ENCODE peak calls at places on chromosomes 13 and 19, in four cellular contexts. I, H, P and Y are unnamed samples.

GRCh38 chr13:26523007-26523406 is 34.5 kb upstream of the WASF3 start:
- DNase-seq in I (no peak), H (no peak), P (no peak), Y (no peak)

GRCh38 chr13:53242015-53242414 is 213.4 kb downstream of the OLFM4 start:
- DNase-seq in I (no peak), H (no peak), P (no peak), Y (no peak)

GRCh38 chr13:34459856-34460255 is 482.2 kb upstream of the NBEA start:
- DNase-seq in I (no peak), H (no peak), P (no peak), Y (no peak)

GRCh38 chr13:46586766-46587509 is 34.0 kb downstream of the LRCH1 start:
- DNase-seq in I (no peak), H (no peak), P (no peak), Y (no peak)

GRCh38 chr19:10289167-10289835 is 451 bp upstream of the ICAM5 start:
- DNase-seq in I (no peak), H (peak), P (peak), Y (peak)

GRCh38 chr19:12162882-12163806 is at the start of gene ZNF136:
- DNase-seq in I (peak), H (peak), P (peak), Y (peak)

GRCh38 chr13:95382411-95382810 is 81.2 kb upstream of the ABCC4 start:
- DNase-seq in I (no peak), H (no peak), P (no peak), Y (no peak)

GRCh38 chr19:48632692-48633147 is 4.5 kb downstream of the DBP start:
- DNase-seq in I (no peak), H (peak), P (no peak), Y (no peak)

GRCh38 chr19:46902402-46902766 is 41.6 kb downstream of the ARHGAP35 start:
- DNase-seq in I (no peak), H (no peak), P (no peak), Y (no peak)

GRCh38 chr19:38266981-38267597 is 2.7 kb downstream of the SPINT2 start:
- DNase-seq in I (peak), H (peak), P (peak), Y (no peak)

GRCh38 chr19:12265921-12266704 is 28.6 kb downstream of the ZNF44 start:
- DNase-seq in I (no peak), H (peak), P (no peak), Y (no peak)

GRCh38 chr19:18967358-18968146 is 26.5 kb upstream of the HOMER3 start:
- DNase-seq in I (no peak), H (no peak), P (no peak), Y (no peak)

GRCh38 chr19:30371157-30371845 is 883 bp upstream of the ZNF536 start:
- DNase-seq in I (no peak), H (no peak), P (no peak), Y (no peak)

GRCh38 chr19:34310494-34310981 is 54.5 kb upstream of the GPI start:
- DNase-seq in I (no peak), H (no peak), P (no peak), Y (no peak)

GRCh38 chr19:43467730-43468129 is 2.3 kb upstream of the LYPD3 start:
- DNase-seq in I (no peak), H (no peak), P (peak), Y (no peak)

GRCh38 chr13:25761041-25761440 is 290.8 kb downstream of the SHISA2 start:
- DNase-seq in I (no peak), H (no peak), P (no peak), Y (no peak)

GRCh38 chr13:59086147-59086546 is 1077.6 kb downstream of the DIAPH3 start:
- DNase-seq in I (no peak), H (no peak), P (no peak), Y (no peak)

GRCh38 chr13:99124695-99125334 is 75.8 kb upstream of the UBAC2 start:
- DNase-seq in I (peak), H (peak), P (no peak), Y (no peak)

GRCh38 chr13:100210966-100211710 is 122.2 kb downstream of the PCCA start:
- DNase-seq in I (no peak), H (no peak), P (no peak), Y (no peak)

GRCh38 chr13:111177081-111177711 is 62.1 kb downstream of the ARHGEF7 start:
- DNase-seq in I (no peak), H (no peak), P (no peak), Y (no peak)

GRCh38 chr13:40581277-40581579 is 85.2 kb downstream of the FOXO1 start:
- DNase-seq in I (no peak), H (no peak), P (no peak), Y (no peak)

GRCh38 chr13:29885967-29886366 is 35.5 kb upstream of the UBL3 start:
- DNase-seq in I (no peak), H (no peak), P (no peak), Y (no peak)

GRCh38 chr13:29884671-29885424 is 34.4 kb upstream of the UBL3 start:
- DNase-seq in I (no peak), H (no peak), P (peak), Y (no peak)

GRCh38 chr13:29887030-29887557 is 36.7 kb upstream of the UBL3 start:
- DNase-seq in I (no peak), H (no peak), P (no peak), Y (no peak)

GRCh38 chr13:29886446-29886845 is 36.0 kb upstream of the UBL3 start:
- DNase-seq in I (no peak), H (no peak), P (no peak), Y (no peak)

GRCh38 chr13:29883941-29884518 is 33.6 kb upstream of the UBL3 start:
- DNase-seq in I (no peak), H (no peak), P (no peak), Y (no peak)
- TF ChIP-seq PHF8 in I (no peak), H (no peak), P (no peak), Y (no peak)

GRCh38 chr13:104105418-104106355 is 1039.5 kb upstream of the SLC10A2 start:
- DNase-seq in I (no peak), H (no peak), P (no peak), Y (no peak)

GRCh38 chr13:104098421-104098820 is 1032.2 kb upstream of the SLC10A2 start:
- DNase-seq in I (no peak), H (no peak), P (no peak), Y (no peak)

GRCh38 chr13:104099750-104100149 is 1033.5 kb upstream of the SLC10A2 start:
- DNase-seq in I (no peak), H (no peak), P (no peak), Y (no peak)
- TF ChIP-seq PHF8 in I (no peak), H (no peak), P (no peak), Y (no peak)

GRCh38 chr13:112826565-112826964 is 136.7 kb downstream of the ATP11A start:
- DNase-seq in I (no peak), H (no peak), P (no peak), Y (no peak)

GRCh38 chr13:112825875-112826274 is 136.0 kb downstream of the ATP11A start:
- DNase-seq in I (no peak), H (no peak), P (no peak), Y (no peak)

GRCh38 chr13:112824429-112824828 is 134.6 kb downstream of the ATP11A start:
- DNase-seq in I (no peak), H (no peak), P (no peak), Y (no peak)

GRCh38 chr13:112822851-112823250 is 133.0 kb downstream of the ATP11A start:
- DNase-seq in I (no peak), H (no peak), P (no peak), Y (no peak)

GRCh38 chr13:112825071-112825470 is 135.2 kb downstream of the ATP11A start:
- DNase-seq in I (no peak), H (no peak), P (no peak), Y (no peak)
- TF ChIP-seq PHF8 in I (no peak), H (no peak), P (no peak), Y (no peak)

GRCh38 chr19:15188851-15189250 is 11.9 kb downstream of the NOTCH3 start:
- DNase-seq in I (no peak), H (no peak), P (no peak), Y (no peak)

GRCh38 chr19:15184776-15185175 is 16.0 kb downstream of the NOTCH3 start:
- DNase-seq in I (no peak), H (no peak), P (no peak), Y (no peak)

GRCh38 chr19:15185188-15185587 is 15.6 kb downstream of the NOTCH3 start:
- DNase-seq in I (no peak), H (no peak), P (no peak), Y (no peak)

GRCh38 chr19:15191514-15191913 is 9.3 kb downstream of the NOTCH3 start:
- DNase-seq in I (no peak), H (no peak), P (no peak), Y (no peak)

GRCh38 chr19:15187026-15188007 is 13.5 kb downstream of the NOTCH3 start:
- DNase-seq in I (no peak), H (peak), P (no peak), Y (peak)
- TF ChIP-seq PHF8 in I (no peak), H (no peak), P (no peak), Y (no peak)

GRCh38 chr19:8259922-8260247 is 48.3 kb downstream of the CD320 start:
- DNase-seq in I (no peak), H (no peak), P (no peak), Y (no peak)

GRCh38 chr19:8259142-8259921 is 48.8 kb downstream of the CD320 start:
- DNase-seq in I (no peak), H (no peak), P (no peak), Y (no peak)

GRCh38 chr19:8261881-8262280 is 46.3 kb downstream of the CD320 start:
- DNase-seq in I (no peak), H (no peak), P (no peak), Y (no peak)

GRCh38 chr19:8262431-8262830 is 45.7 kb downstream of the CD320 start:
- DNase-seq in I (no peak), H (no peak), P (no peak), Y (peak)

DNA sequence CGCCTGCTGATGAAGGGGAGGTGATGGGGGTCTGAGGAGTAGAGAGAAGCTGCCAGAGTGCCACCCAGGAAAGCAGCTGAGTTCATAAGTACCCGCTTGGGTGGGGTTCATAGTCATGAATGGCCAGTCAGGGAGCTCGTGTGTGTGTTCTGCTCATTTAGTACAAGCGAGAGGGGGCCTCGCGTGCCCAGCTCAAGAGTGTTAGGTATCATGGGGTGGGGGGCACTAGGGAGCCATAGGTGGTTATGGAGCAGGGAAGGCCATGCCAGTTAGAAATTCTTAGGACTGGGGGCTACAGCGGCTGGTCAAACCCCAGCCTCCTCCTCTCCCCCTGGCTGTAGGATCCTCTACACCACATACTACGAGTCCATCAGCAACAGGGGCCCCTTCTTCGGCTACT is 46.8 kb downstream of the CD320 start:
- DNase-seq in I (no peak), H (no peak), P (no peak), Y (no peak)
- TF ChIP-seq PHF8 in I (no peak), H (no peak), P (no peak), Y (no peak)

GRCh38 chr19:6092329-6093286 is 17.7 kb downstream of the RFX2 start:
- DNase-seq in I (peak), H (peak), P (peak), Y (peak)
- TF ChIP-seq PHF8 in I (no peak), H (peak), P (no peak), Y (no peak)

DNA sequence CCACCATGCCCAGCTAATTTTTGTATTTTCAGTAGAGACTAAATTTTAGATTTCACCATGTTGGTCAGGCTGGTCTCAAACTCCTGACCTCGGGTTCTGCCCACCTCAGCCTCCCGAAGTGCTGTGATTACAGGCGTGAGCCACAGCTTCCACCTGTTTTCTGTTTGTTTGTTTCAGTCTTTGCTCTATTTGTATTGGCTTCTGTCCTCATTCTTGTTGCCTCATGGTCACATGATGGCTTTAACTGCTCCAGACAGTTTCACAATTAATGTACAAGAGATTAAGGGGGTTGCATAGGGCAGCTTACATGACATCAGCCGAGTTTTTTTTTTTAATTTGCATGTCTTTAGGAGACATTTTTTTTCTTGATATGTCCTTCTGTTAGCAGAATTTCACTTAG is 153.2 kb upstream of the PCDH9 start:
- DNase-seq in I (no peak), H (no peak), P (peak), Y (no peak)
- TF ChIP-seq PHF8 in I (no peak), H (no peak), P (no peak), Y (no peak)

GRCh38 chr13:42571895-42572294 is 2.1 kb upstream of the TNFSF11 start:
- DNase-seq in I (no peak), H (no peak), P (no peak), Y (no peak)

GRCh38 chr13:42574011-42574410 is at the start of gene TNFSF11:
- DNase-seq in I (no peak), H (no peak), P (no peak), Y (no peak)

GRCh38 chr13:42575938-42576337 is 2.0 kb downstream of the TNFSF11 start:
- DNase-seq in I (no peak), H (no peak), P (no peak), Y (no peak)

GRCh38 chr13:42577538-42577937 is 3.6 kb downstream of the TNFSF11 start:
- DNase-seq in I (no peak), H (no peak), P (no peak), Y (no peak)

DNA sequence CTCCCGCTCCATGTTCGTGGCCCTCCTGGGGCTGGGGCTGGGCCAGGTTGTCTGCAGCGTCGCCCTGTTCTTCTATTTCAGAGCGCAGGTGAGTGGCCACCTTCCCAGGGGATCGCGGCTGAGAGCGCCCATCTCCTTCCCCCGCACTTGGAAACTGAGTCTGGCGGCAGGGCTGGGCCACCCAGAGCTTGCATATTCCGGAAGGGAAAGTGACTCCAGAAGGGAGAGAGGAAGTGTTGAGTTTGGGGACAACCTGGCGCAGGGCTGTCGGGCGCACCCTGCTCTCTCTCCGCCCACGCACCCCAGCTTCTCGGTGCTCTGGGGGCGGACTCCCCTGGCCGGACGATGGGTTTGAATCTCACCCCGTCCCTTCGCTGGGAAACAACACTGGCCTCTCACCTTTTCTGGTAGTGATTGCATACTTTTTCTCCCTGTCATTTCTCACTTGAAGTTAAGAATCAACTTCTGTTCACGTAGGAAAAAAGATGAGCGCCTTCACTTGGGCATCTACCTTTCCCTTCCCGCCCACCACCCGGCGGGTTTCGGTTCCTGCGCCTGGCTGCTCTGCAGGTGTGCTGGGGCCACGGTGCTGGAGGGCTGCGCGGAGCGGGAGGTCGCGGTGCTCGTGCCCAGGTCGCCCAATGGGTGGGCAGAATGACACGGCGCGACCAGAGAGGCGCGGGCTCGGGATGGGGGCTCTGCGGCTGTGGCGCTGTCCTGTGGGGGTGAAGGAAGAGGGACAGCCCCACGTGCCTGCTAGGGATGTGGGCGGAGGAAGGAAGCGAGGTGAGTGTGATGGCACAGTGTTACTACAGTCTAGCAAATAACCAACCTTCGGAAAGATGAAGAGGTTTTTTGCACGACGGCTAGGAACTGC is 721 bp downstream of the TNFSF11 start:
- DNase-seq in I (no peak), H (no peak), P (no peak), Y (no peak)
- TF ChIP-seq PHF8 in I (no peak), H (no peak), P (no peak), Y (peak)

GRCh38 chr19:41030651-41031050 is 39.6 kb downstream of the CYP2B6 start:
- DNase-seq in I (no peak), H (no peak), P (no peak), Y (no peak)

GRCh38 chr19:41027273-41027967 is 36.3 kb downstream of the CYP2B6 start:
- DNase-seq in I (no peak), H (no peak), P (no peak), Y (no peak)

GRCh38 chr19:41029524-41030432 is 38.7 kb downstream of the CYP2B6 start:
- DNase-seq in I (no peak), H (no peak), P (no peak), Y (no peak)

DNA sequence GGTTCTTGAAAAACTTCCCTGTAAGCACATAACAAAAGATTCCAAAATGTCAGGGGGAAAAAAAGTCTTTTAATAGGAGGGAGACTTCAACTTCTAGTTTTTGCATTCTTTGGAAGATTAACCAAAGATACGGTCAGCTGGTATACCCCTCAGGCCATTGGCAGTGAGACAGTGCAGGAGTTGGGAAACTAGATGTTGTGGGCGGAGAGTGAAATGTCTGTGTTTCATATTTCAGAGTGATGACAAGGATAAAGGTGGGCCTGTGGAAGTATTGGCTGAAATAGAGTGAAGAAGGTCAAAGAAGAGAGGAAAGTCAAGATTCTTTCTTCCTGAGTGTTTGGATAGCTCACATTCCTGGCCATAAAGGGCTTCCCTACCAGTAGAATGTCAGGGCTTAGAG is 40.8 kb downstream of the CYP2B6 start:
- DNase-seq in I (no peak), H (no peak), P (no peak), Y (no peak)
- TF ChIP-seq PHF8 in I (no peak), H (no peak), P (no peak), Y (no peak)